ENCODE peak calls at places on chromosomes 11 and 22, in four cellular contexts. I is HCEC 1CT, G is ELR, N is iris pigment epithelial cell. J is an unnamed sample.

GRCh38 chr11:130806746-130807145 is 109.5 kb downstream of the SNX19 start:
- DNase-seq in I (no peak), N (no peak), G (no peak), J (no peak)

GRCh38 chr11:114088216-114088615 is 28.7 kb downstream of the ZBTB16 start:
- DNase-seq in N (no peak), I (no peak), G (no peak), J (no peak)

GRCh38 chr11:27509953-27510352 is 3.4 kb upstream of the LIN7C start:
- DNase-seq in N (no peak), I (no peak), G (no peak), J (no peak)

GRCh38 chr11:124891390-124891861 is 6.2 kb downstream of the ROBO4 start:
- DNase-seq in G (no peak), N (no peak), I (no peak), J (no peak)

GRCh38 chr11:2377511-2378443 is 667 bp downstream of the CD81 start:
- DNase-seq in N (peak; percentile 56), G (peak; percentile 70), I (peak; percentile 34), J (no peak)

GRCh38 chr22:46542011-46542985 is 4.9 kb upstream of the CELSR1 start:
- DNase-seq in N (peak; percentile 59), G (peak; percentile 76), I (peak; percentile 49), J (peak; percentile 48)

GRCh38 chr11:44978961-44979331 is 28.3 kb upstream of the TP53I11 start:
- DNase-seq in N (no peak), I (no peak), G (no peak), J (no peak)

GRCh38 chr11:37511425-37511933 is 913.4 kb upstream of the RAG2 start:
- DNase-seq in G (peak; percentile 75), I (no peak), N (peak; percentile 64), J (no peak)

GRCh38 chr22:46070722-46071450 is 79.4 kb upstream of the PPARA start:
- DNase-seq in G (peak; percentile 76), N (peak; percentile 63), I (peak; percentile 69), J (no peak)

GRCh38 chr11:97743205-97743742 is 1277.5 kb upstream of the CNTN5 start:
- DNase-seq in I (no peak), G (no peak), N (peak; percentile 83), J (no peak)

GRCh38 chr22:19904174-19904856 is 37.3 kb upstream of the COMT start:
- DNase-seq in G (no peak), I (no peak), N (no peak), J (no peak)

GRCh38 chr22:41620646-41621098 is at the start of gene DESI1:
- DNase-seq in I (no peak), G (peak; percentile 53), N (no peak), J (no peak)

GRCh38 chr22:29268511-29269229 is 602 bp downstream of the EWSR1 start:
- DNase-seq in I (peak; percentile 52), N (peak; percentile 70), G (peak; percentile 78), J (no peak)

GRCh38 chr11:44894217-44894617 is 56.5 kb downstream of the TP53I11 start:
- DNase-seq in I (peak; percentile 46), G (peak; percentile 62), N (peak; percentile 47), J (no peak)

GRCh38 chr22:17095538-17095937 is 10.7 kb downstream of the IL17RA start:
- DNase-seq in N (no peak), I (peak; percentile 7), G (peak; percentile 29), J (no peak)